ENCODE peak calls at places on chromosomes 2 and 18, in six cellular contexts. K is renal cortical epithelial cell, B is skeletal muscle cell, V is AG09319, U is neural progenitor cell, W is adipocyte. I is an unnamed sample.

GRCh38 chr2:117127680-117128079 is 686.8 kb upstream of the DDX18 start:
- DNase-seq in K (peak), B (no peak), V (no peak), U (no peak), W (no peak), I (no peak)

GRCh38 chr18:42792731-42793130 is 322.8 kb downstream of the RIT2 start:
- DNase-seq in K (peak), B (no peak), V (no peak), U (no peak), W (no peak), I (no peak)

GRCh38 chr2:165787334-165787733 is 6.7 kb downstream of the GALNT3 start:
- DNase-seq in K (no peak), B (no peak), V (no peak), U (no peak), W (peak), I (no peak)

GRCh38 chr2:86055314-86055713 is 50.4 kb downstream of the POLR1A start:
- DNase-seq in K (no peak), B (no peak), V (no peak), U (no peak), W (no peak), I (no peak)

GRCh38 chr2:20728114-20728758 is 61.3 kb downstream of the GDF7 start:
- DNase-seq in K (no peak), B (no peak), V (no peak), U (peak), W (no peak), I (no peak)

GRCh38 chr18:48836806-48837615 is 113.8 kb downstream of the SMAD7 start:
- DNase-seq in K (no peak), B (no peak), V (no peak), U (no peak), W (no peak), I (no peak)

GRCh38 chr2:39851691-39852110 is 72.6 kb upstream of the THUMPD2 start:
- DNase-seq in K (no peak), B (peak), V (peak), U (peak), W (peak), I (no peak)

GRCh38 chr18:76548541-76548940 is 53.5 kb upstream of the ZNF516 start:
- DNase-seq in K (no peak), B (no peak), V (no peak), U (no peak), W (no peak), I (no peak)

GRCh38 chr2:230863442-230864121 is 1.2 kb upstream of the ITM2C start:
- DNase-seq in K (no peak), B (no peak), V (no peak), U (no peak), W (no peak), I (no peak)

GRCh38 chr2:102235042-102235473 is 48.2 kb downstream of the IL1RL2 start:
- DNase-seq in K (no peak), B (no peak), V (no peak), U (no peak), W (no peak), I (no peak)

GRCh38 chr2:170421175-170421687 is 243.3 kb downstream of the MYO3B start:
- DNase-seq in K (no peak), B (no peak), V (peak), U (no peak), W (peak), I (no peak)

GRCh38 chr2:60366178-60366577 is 187.3 kb downstream of the BCL11A start:
- DNase-seq in K (no peak), B (no peak), V (no peak), U (no peak), W (no peak), I (no peak)

GRCh38 chr18:62898359-62898758 is 183.0 kb downstream of the PHLPP1 start:
- DNase-seq in K (peak), B (no peak), V (no peak), U (no peak), W (no peak), I (no peak)

GRCh38 chr2:131521961-131522781 is 5.5 kb upstream of the CCDC74A start:
- DNase-seq in K (no peak), B (no peak), V (no peak), U (no peak), W (no peak), I (no peak)

GRCh38 chr2:168439536-168439935 is 16.5 kb upstream of the CERS6 start:
- DNase-seq in K (peak), B (no peak), V (no peak), U (no peak), W (peak), I (no peak)

GRCh38 chr18:67217551-67218166 is 298.9 kb downstream of the DSEL start:
- DNase-seq in K (peak), B (peak), V (peak), U (peak), W (peak), I (peak)

GRCh38 chr18:9696112-9696511 is 12.0 kb upstream of the RAB31 start:
- DNase-seq in K (peak), B (no peak), V (no peak), U (no peak), W (no peak), I (no peak)

GRCh38 chr2:119487434-119488244 is 36.6 kb downstream of the SCTR start:
- DNase-seq in K (peak), B (no peak), V (no peak), U (no peak), W (no peak), I (no peak)

GRCh38 chr2:107684421-107684820 is 142.3 kb upstream of the RGPD4 start:
- DNase-seq in K (no peak), B (no peak), V (no peak), U (no peak), W (no peak), I (no peak)

GRCh38 chr18:79560861-79561210 is 118.8 kb upstream of the CTDP1 start:
- DNase-seq in K (no peak), B (no peak), V (no peak), U (no peak), W (no peak), I (no peak)

GRCh38 chr2:69083126-69083733 is 70.3 kb downstream of the ANTXR1 start:
- DNase-seq in K (peak), B (no peak), V (no peak), U (no peak), W (peak), I (no peak)

GRCh38 chr18:21167641-21168372 is 56.2 kb upstream of the ROCK1 start:
- DNase-seq in K (peak), B (no peak), V (no peak), U (peak), W (no peak), I (peak)

GRCh38 chr2:96176661-96177060 is 31.4 kb upstream of the DUSP2 start:
- DNase-seq in K (no peak), B (no peak), V (no peak), U (no peak), W (no peak), I (no peak)

GRCh38 chr2:20209373-20210109 is 15.4 kb downstream of the SDC1 start:
- DNase-seq in K (no peak), B (no peak), V (no peak), U (no peak), W (no peak), I (no peak)

GRCh38 chr18:48840491-48840877 is 110.3 kb downstream of the SMAD7 start:
- DNase-seq in K (no peak), B (no peak), V (no peak), U (no peak), W (no peak), I (no peak)

GRCh38 chr2:224882291-224883171 is 159.7 kb downstream of the DOCK10 start:
- DNase-seq in K (peak), B (peak), V (peak), U (no peak), W (peak), I (no peak)

GRCh38 chr2:181616715-181617114 is 40.2 kb downstream of the CERKL start:
- DNase-seq in K (no peak), B (no peak), V (no peak), U (no peak), W (no peak), I (no peak)

GRCh38 chr2:154032220-154032619 is 160.5 kb downstream of the GALNT13 start:
- DNase-seq in K (no peak), B (no peak), V (no peak), U (no peak), W (no peak), I (no peak)

GRCh38 chr18:13445241-13445897 is 226.8 kb downstream of the LDLRAD4 start:
- DNase-seq in K (no peak), B (no peak), V (no peak), U (no peak), W (no peak), I (no peak)

GRCh38 chr18:66728951-66729350 is 125.1 kb upstream of the CDH19 start:
- DNase-seq in K (no peak), B (no peak), V (no peak), U (no peak), W (no peak), I (no peak)

GRCh38 chr2:10544252-10544651 is 96.1 kb upstream of the ODC1 start:
- DNase-seq in K (no peak), B (no peak), V (no peak), U (no peak), W (no peak), I (no peak)

GRCh38 chr2:175648577-175649063 is 353.4 kb downstream of the LNPK start:
- DNase-seq in K (no peak), B (no peak), V (no peak), U (no peak), W (no peak), I (no peak)

GRCh38 chr2:109545828-109546713 is 67.7 kb downstream of the SEPTIN10 start:
- DNase-seq in K (peak), B (no peak), V (peak), U (peak), W (peak), I (peak)

GRCh38 chr18:596288-596881 is 403 bp upstream of the CLUL1 start:
- DNase-seq in K (peak), B (no peak), V (no peak), U (peak), W (no peak), I (peak)

GRCh38 chr2:232795920-232796319 is 19.6 kb upstream of the KCNJ13 start:
- DNase-seq in K (no peak), B (peak), V (peak), U (no peak), W (peak), I (no peak)

GRCh38 chr18:7904529-7904928 is 337.4 kb downstream of the PTPRM start:
- DNase-seq in K (peak), B (peak), V (peak), U (no peak), W (peak), I (no peak)

GRCh38 chr2:40554665-40555294 is 102.9 kb upstream of the SLC8A1 start:
- DNase-seq in K (peak), B (peak), V (no peak), U (peak), W (peak), I (peak)